ENCODE peak calls at places on chromosomes 13 and 19, in five cellular contexts. U, F, M, V and Q are unnamed samples.

GRCh38 chr13:36815069-36815468 is 4.0 kb upstream of the RFXAP start:
- DNase-seq in U (no peak), M (no peak), F (no peak), V (no peak), Q (no peak)

GRCh38 chr13:30312859-30313258 is 5.5 kb upstream of the KATNAL1 start:
- DNase-seq in U (peak), F (no peak), M (no peak), V (no peak), Q (no peak)

GRCh38 chr13:56953965-56954364 is 186.8 kb upstream of the PRR20A start:
- DNase-seq in V (no peak), F (no peak), M (no peak), U (no peak), Q (no peak)

GRCh38 chr13:24187185-24187584 is 26.7 kb downstream of the SPATA13 start:
- DNase-seq in F (no peak), M (no peak), V (no peak), U (peak), Q (no peak)

GRCh38 chr13:51267581-51267980 is 45.4 kb downstream of the FAM124A start:
- DNase-seq in U (no peak), F (no peak), M (no peak), V (no peak), Q (no peak)

GRCh38 chr19:35030257-35031071 is at the start of gene SCN1B:
- DNase-seq in V (peak), U (peak), F (peak), M (peak), Q (peak)

GRCh38 chr19:38676878-38677646 is 29.6 kb downstream of the ACTN4 start:
- DNase-seq in U (no peak), F (no peak), V (no peak), M (no peak), Q (no peak)

GRCh38 chr13:30696278-30697176 is 38.8 kb upstream of the ALOX5AP start:
- DNase-seq in F (peak), U (peak), V (no peak), M (no peak), Q (peak)

GRCh38 chr13:80840313-80840976 is 499.5 kb upstream of the SPRY2 start:
- DNase-seq in M (peak), V (no peak), F (no peak), U (peak), Q (no peak)